ENCODE peak calls at places on chromosomes 11 and 22, in six cellular contexts. U is neuronal stem cell; F is NCI-H2081 treated with DMSO at 0.1 percent for 48 hours; G is SW 1271; P is choroid plexus epithelial cell; E is activated CD4-positive, CD25-positive, alpha-beta regulatory T cell treated with anti-CD3 and anti-CD28 coated beads, Interleukin-2, amount 50 U/mL, for 72 hours. C is an unnamed sample.

GRCh38 chr11:93603225-93603624 is 58.3 kb upstream of the CEP295 start:
- DNase-seq in U (no peak), F (no peak), G (no peak), P (no peak), E (no peak), C (no peak)

GRCh38 chr11:81869337-81870065 is 864.2 kb downstream of the FAM181B start:
- DNase-seq in U (no peak), F (no peak), G (no peak), P (peak), E (peak), C (no peak)

GRCh38 chr11:119218141-119218878 is 12.2 kb downstream of the CBL start:
- DNase-seq in U (no peak), F (no peak), G (peak), P (peak), E (no peak), C (no peak)

GRCh38 chr11:31323145-31323544 is 46.4 kb downstream of the DCDC1 start:
- DNase-seq in U (no peak), F (no peak), G (no peak), P (no peak), E (no peak), C (no peak)

GRCh38 chr11:104653011-104653806 is 245.1 kb downstream of the CASP12 start:
- DNase-seq in U (no peak), F (no peak), G (no peak), P (peak), E (no peak), C (no peak)

GRCh38 chr11:130560000-130560852 is 111.8 kb downstream of the ADAMTS15 start:
- DNase-seq in U (no peak), F (no peak), G (no peak), P (no peak), E (no peak), C (no peak)

GRCh38 chr22:19143967-19144400 is 467 bp downstream of the ESS2 start:
- DNase-seq in U (no peak), F (no peak), G (no peak), P (peak), E (no peak), C (no peak)

GRCh38 chr11:85748455-85748891 is 62.5 kb downstream of the SYTL2 start:
- DNase-seq in U (no peak), F (no peak), G (no peak), P (no peak), E (no peak), C (no peak)

GRCh38 chr22:32532819-32533128 is 58.2 kb downstream of the FBXO7 start:
- DNase-seq in U (no peak), F (no peak), G (no peak), P (no peak), E (no peak), C (no peak)

GRCh38 chr11:65129649-65130441 is 4.5 kb downstream of the SYVN1 start:
- DNase-seq in U (no peak), F (no peak), G (no peak), P (no peak), E (no peak), C (no peak)

C was measured in prostate gland.